ENCODE peak calls at places on chromosome 13, in nine cellular contexts. R is AG04449; I is SW 1271; X is NCI-H1436; P is Caki2; O is left colon; Q is T-helper 1 cell; Z is GM23248; G is stimulated activated CD4-positive, alpha-beta T cell treated with anti-CD3 and anti-CD28 coated beads, TNF-alpha, amount 100 ng/mL, for 24 hours. J is an unnamed sample.

GRCh38 chr13:110700186-110700585 is 5.7 kb downstream of the CARS2 start:
- DNase-seq in R (no peak), I (no peak), X (no peak), P (no peak), O (no peak), Q (no peak), Z (no peak), G (no peak), J (no peak)

GRCh38 chr13:113815151-113816058 is 48.5 kb downstream of the GAS6 start:
- DNase-seq in R (no peak), I (no peak), X (no peak), P (no peak), O (no peak), Q (no peak), Z (no peak), G (no peak), J (no peak)

GRCh38 chr13:95298971-95299627 is 2.2 kb downstream of the ABCC4 start:
- DNase-seq in R (no peak), I (no peak), X (no peak), P (peak), O (no peak), Q (no peak), Z (peak), G (no peak), J (no peak)

GRCh38 chr13:20442798-20443381 is 82.8 kb downstream of the CRYL1 start:
- DNase-seq in R (no peak), I (no peak), X (no peak), P (peak), O (peak), Q (no peak), Z (no peak), G (no peak), J (no peak)

GRCh38 chr13:25874907-25875306 is 176.9 kb downstream of the SHISA2 start:
- DNase-seq in R (no peak), I (no peak), X (no peak), P (no peak), O (no peak), Q (peak), Z (no peak), G (peak), J (no peak)

GRCh38 chr13:27619711-27620376 is 485 bp downstream of the LNX2 start:
- DNase-seq in R (no peak), I (peak), X (no peak), P (no peak), O (peak), Q (peak), Z (peak), G (peak), J (no peak)

GRCh38 chr13:42548731-42549554 is 25.0 kb upstream of the TNFSF11 start:
- DNase-seq in R (no peak), I (no peak), X (no peak), P (no peak), O (peak), Q (no peak), Z (no peak), G (no peak), J (no peak)

GRCh38 chr13:103394670-103395069 is 328.5 kb upstream of the SLC10A2 start:
- DNase-seq in R (no peak), I (no peak), X (no peak), P (no peak), O (no peak), Q (no peak), Z (no peak), G (no peak), J (no peak)

GRCh38 chr13:37995052-37995451 is 125.5 kb upstream of the TRPC4 start:
- DNase-seq in R (no peak), I (no peak), X (peak), P (peak), O (no peak), Q (no peak), Z (peak), G (no peak), J (no peak)

GRCh38 chr13:64640002-64640401 is 2590.1 kb downstream of the PCDH9 start:
- DNase-seq in R (no peak), I (no peak), X (no peak), P (no peak), O (no peak), Q (no peak), Z (no peak), G (no peak), J (no peak)